ENCODE peak calls at places on chromosomes 2 and 18, in eight cellular contexts. N is upper lobe of left lung, P is stomach, E is psoas muscle, B is uterus, G is ovary, Q is H9, Y is left ventricle myocardium inferior. X is an unnamed sample.

GRCh38 chr2:224023188-224023587 is 15.9 kb downstream of the SERPINE2 start:
- DNase-seq in P (no peak), E (no peak), Y (no peak), G (no peak), N (no peak), B (no peak), Q (peak; percentile 2), X (no peak)

GRCh38 chr2:166610180-166610919 is 116.3 kb upstream of the SCN7A start:
- DNase-seq in Q (peak; percentile 75), E (peak; percentile 10), N (peak; percentile 61), B (no peak), G (no peak), Y (no peak), P (no peak), X (no peak)

GRCh38 chr2:32865399-32866068 is 81.2 kb upstream of the LTBP1 start:
- DNase-seq in N (no peak), B (no peak), Q (no peak), P (no peak), Y (no peak), G (no peak), E (no peak), X (no peak)

GRCh38 chr2:227717687-227718567 is at the start of gene SLC19A3:
- DNase-seq in B (peak; percentile 87), N (peak; percentile 97), G (peak; percentile 92), Q (peak; percentile 92), Y (peak; percentile 86), E (peak; percentile 89), P (peak; percentile 85), X (no peak)

GRCh38 chr2:109348645-109349554 is 219.9 kb downstream of the SH3RF3 start:
- DNase-seq in E (no peak), P (no peak), Y (no peak), Q (no peak), G (no peak), N (no peak), B (no peak), X (peak; percentile 67)

GRCh38 chr2:140122001-140122400 is 1341.8 kb upstream of the NXPH2 start:
- DNase-seq in N (no peak), Q (no peak), B (no peak), P (no peak), Y (no peak), G (no peak), E (no peak), X (no peak)

GRCh38 chr2:133303150-133303549 is 265.1 kb downstream of the NCKAP5 start:
- DNase-seq in N (no peak), Y (no peak), E (no peak), B (no peak), G (no peak), P (no peak), Q (no peak), X (no peak)

GRCh38 chr18:38453880-38454279 is 888.3 kb upstream of the CELF4 start:
- DNase-seq in N (no peak), P (no peak), G (no peak), E (no peak), Y (no peak), B (no peak), Q (no peak), X (no peak)

GRCh38 chr2:226644342-226644957 is 155.2 kb downstream of the IRS1 start:
- DNase-seq in Y (peak; percentile 33), E (no peak), G (no peak), B (no peak), N (no peak), P (no peak), Q (no peak), X (no peak)

GRCh38 chr2:241948901-241949735 is 79.6 kb downstream of the RTP5 start:
- DNase-seq in E (no peak), B (no peak), Q (no peak), Y (no peak), G (no peak), N (peak; percentile 62), P (no peak), X (no peak)

GRCh38 chr2:182302174-182302573 is 124.7 kb downstream of the PDE1A start:
- DNase-seq in G (no peak), P (no peak), E (no peak), Q (no peak), B (no peak), N (no peak), Y (no peak), X (no peak)

GRCh38 chr2:98882368-98882767 is 53.7 kb downstream of the CRACDL start:
- DNase-seq in E (no peak), Y (no peak), P (no peak), N (no peak), G (no peak), Q (no peak), B (no peak), X (no peak)

GRCh38 chr18:9147440-9148238 is 11.1 kb downstream of the ANKRD12 start:
- DNase-seq in G (peak; percentile 42), B (no peak), N (no peak), P (no peak), Y (no peak), Q (peak; percentile 31), E (no peak), X (peak; percentile 28)

GRCh38 chr2:82641781-82642180 is 1817.3 kb downstream of the SUCLG1 start:
- DNase-seq in B (no peak), E (no peak), Y (no peak), P (no peak), G (no peak), N (no peak), Q (no peak), X (no peak)

DNA sequence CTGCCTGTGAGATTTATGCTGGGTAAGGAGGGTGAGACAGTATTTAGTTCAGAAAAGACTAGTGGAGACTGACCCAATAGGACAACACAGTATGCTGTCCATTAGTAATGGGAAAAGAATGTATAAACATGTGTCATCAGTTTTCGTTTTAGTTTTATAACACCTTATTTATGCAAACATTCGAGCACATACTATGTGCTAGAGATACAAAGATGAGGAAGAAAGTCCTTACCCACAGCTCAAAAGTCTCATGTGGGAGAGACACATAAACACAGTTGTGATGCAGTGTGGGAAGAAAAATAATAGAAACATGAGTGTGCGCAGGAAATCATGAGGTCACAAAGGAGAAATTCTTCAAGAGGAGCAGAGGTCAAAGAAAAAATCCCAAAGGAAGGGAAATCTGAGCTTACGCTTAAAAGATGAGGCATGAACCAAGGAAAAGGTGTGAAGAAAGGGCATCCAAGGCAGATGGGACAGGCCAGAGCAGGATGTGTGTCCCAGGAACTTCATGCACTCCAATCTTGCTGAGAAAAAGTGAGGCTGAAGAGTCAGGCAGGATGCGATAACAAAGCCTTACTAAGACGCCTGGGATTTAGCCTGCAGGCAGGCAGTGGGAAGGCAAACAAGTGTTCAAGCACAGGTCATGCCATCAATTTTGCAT is 8.1 kb downstream of the METTL21A start:
- DNase-seq in G (no peak), P (no peak), N (no peak), Y (no peak), B (no peak), Q (no peak), E (no peak), X (no peak)
- H3K27ac ChIP-seq in G (peak overlapping the region; percentile 42), P (peak overlapping the region; percentile 12), N (no peak overlapping the region), Y (no peak overlapping the region), B (peak overlapping the region; percentile 89), Q (no peak overlapping the region), E (no peak overlapping the region), X (no peak overlapping the region)

GRCh38 chr18:48835745-48836191 is 115.0 kb downstream of the SMAD7 start:
- DNase-seq in N (no peak), E (no peak), Y (no peak), Q (no peak), G (no peak), B (no peak), P (no peak), X (peak; percentile 19)

GRCh38 chr18:48836231-48836805 is 114.4 kb downstream of the SMAD7 start:
- DNase-seq in B (no peak), E (no peak), Y (no peak), P (no peak), N (no peak), Q (no peak), G (no peak), X (no peak)

GRCh38 chr18:48837676-48838075 is 113.1 kb downstream of the SMAD7 start:
- DNase-seq in Q (no peak), G (no peak), E (no peak), P (no peak), N (no peak), B (no peak), Y (no peak), X (no peak)

GRCh38 chr18:48838166-48838775 is 112.5 kb downstream of the SMAD7 start:
- DNase-seq in P (no peak), Q (no peak), E (no peak), Y (no peak), N (no peak), G (no peak), B (no peak), X (no peak)

DNA sequence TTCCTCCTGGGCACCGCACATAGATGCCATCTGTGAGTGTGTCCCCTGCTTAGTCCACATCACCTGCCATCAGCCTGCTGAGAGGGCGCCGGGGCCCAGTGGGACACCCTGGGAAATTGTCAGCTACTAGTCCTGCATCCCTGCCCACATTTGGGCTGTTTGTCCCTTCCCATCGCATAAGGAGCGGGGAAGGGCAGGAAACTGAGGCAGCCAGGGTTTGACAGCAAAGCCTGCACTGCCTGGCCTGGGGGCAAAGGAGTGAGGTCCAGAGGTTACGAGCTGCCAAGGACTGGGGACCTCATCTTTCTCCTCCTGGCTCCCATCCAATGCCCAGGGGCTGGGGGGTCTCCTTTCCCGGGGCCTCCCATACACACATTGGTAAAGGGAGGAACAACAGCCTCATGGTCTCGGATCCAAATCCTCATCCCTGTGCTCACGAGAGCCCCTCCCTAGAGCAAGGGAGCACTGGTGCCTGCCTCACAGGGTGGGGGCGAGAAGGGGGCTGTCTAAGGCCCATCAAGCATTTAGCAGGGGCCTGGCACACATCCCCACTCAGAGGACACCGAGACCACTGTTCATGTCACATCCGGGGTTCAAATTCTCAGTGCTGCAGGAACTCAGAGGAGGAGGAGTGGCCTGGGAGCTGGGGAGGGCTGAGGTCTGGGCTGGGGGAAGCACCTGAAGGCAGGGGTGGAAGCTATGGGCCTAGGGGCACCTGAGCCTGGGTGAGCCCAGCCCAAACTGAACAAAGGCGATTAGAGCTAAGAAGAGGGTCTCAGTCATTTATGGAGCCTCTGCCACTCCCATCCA is 113.8 kb downstream of the SMAD7 start:
- DNase-seq in N (no peak), B (no peak), Y (no peak), Q (no peak), P (no peak), G (no peak), E (no peak), X (no peak)
- TF ChIP-seq CTCF in N (no peak), B (no peak), Y (no peak), Q (no peak), P (no peak), G (no peak), E (no peak), X (no peak)

GRCh38 chr2:34831096-34831495 is 1232.0 kb upstream of the FAM98A start:
- DNase-seq in N (no peak), E (no peak), B (no peak), Q (no peak), Y (no peak), P (no peak), G (no peak), X (no peak)

GRCh38 chr2:34838408-34838807 is 1239.3 kb upstream of the FAM98A start:
- DNase-seq in Q (no peak), B (no peak), P (no peak), E (no peak), Y (no peak), N (no peak), G (no peak), X (no peak)

GRCh38 chr2:34836361-34836760 is 1237.3 kb upstream of the FAM98A start:
- DNase-seq in G (no peak), P (no peak), Y (no peak), B (no peak), E (no peak), Q (no peak), N (no peak), X (no peak)
- H3K9me3 ChIP-seq in G (no peaks in the 10 kb centered on the region), P (no peaks in the 10 kb centered on the region), Y (peaks cover 45% of the 10 kb centered on the region), B (no peaks in the 10 kb centered on the region), E (no peaks in the 10 kb centered on the region), Q (no peaks in the 10 kb centered on the region), N (no peaks in the 10 kb centered on the region), X (no peaks in the 10 kb centered on the region)

GRCh38 chr2:219486424-219486959 is 12.2 kb upstream of the GMPPA start:
- DNase-seq in Q (peak; percentile 83), B (no peak), P (no peak), G (no peak), E (no peak), N (no peak), Y (no peak), X (no peak)
- H3K27ac ChIP-seq in Q (no peak overlapping the region), B (no peak overlapping the region), P (no peak overlapping the region), G (no peak overlapping the region), E (no peak overlapping the region), N (no peak overlapping the region), Y (peak overlapping the region; percentile 16), X (no peak overlapping the region)